ENCODE peak calls at places on chromosomes 3 and 15, in eight cellular contexts. One of them, this sample, is unnamed.

GRCh38 chr15:40914013-40914412 is 15.1 kb upstream of the DLL4 start:
- DNase-seq in upper lobe of right lung: no peak
- DNase-seq in fibroblast of lung: no peak
- DNase-seq in cardiac muscle cell: no peak
- DNase-seq in esophagus muscularis mucosa: no peak
- DNase-seq in heart left ventricle: no peak
- DNase-seq in hepatocyte: no peak
- DNase-seq in cardiac fibroblast: no peak
- DNase-seq in this sample: no peak

GRCh38 chr3:36992806-36993325 is at the start of gene EPM2AIP1:
- DNase-seq in upper lobe of right lung: peak
- DNase-seq in fibroblast of lung: no peak
- DNase-seq in cardiac muscle cell: no peak
- DNase-seq in esophagus muscularis mucosa: no peak
- DNase-seq in heart left ventricle: peak
- DNase-seq in hepatocyte: peak
- DNase-seq in cardiac fibroblast: no peak
- DNase-seq in this sample: no peak

GRCh38 chr15:42549052-42549491 is 434 bp downstream of the HAUS2 start:
- DNase-seq in upper lobe of right lung: no peak
- DNase-seq in fibroblast of lung: peak
- DNase-seq in cardiac muscle cell: peak
- DNase-seq in esophagus muscularis mucosa: no peak
- DNase-seq in heart left ventricle: no peak
- DNase-seq in hepatocyte: peak
- DNase-seq in cardiac fibroblast: peak
- DNase-seq in this sample: peak

GRCh38 chr15:35557544-35557943 is 11.6 kb upstream of the DPH6 start:
- DNase-seq in upper lobe of right lung: no peak
- DNase-seq in fibroblast of lung: peak
- DNase-seq in cardiac muscle cell: peak
- DNase-seq in esophagus muscularis mucosa: no peak
- DNase-seq in heart left ventricle: no peak
- DNase-seq in hepatocyte: no peak
- DNase-seq in cardiac fibroblast: peak
- DNase-seq in this sample: peak

GRCh38 chr15:73682597-73683090 is 1.5 kb upstream of the CD276 start:
- DNase-seq in upper lobe of right lung: no peak
- DNase-seq in fibroblast of lung: no peak
- DNase-seq in cardiac muscle cell: no peak
- DNase-seq in esophagus muscularis mucosa: no peak
- DNase-seq in heart left ventricle: no peak
- DNase-seq in hepatocyte: no peak
- DNase-seq in cardiac fibroblast: no peak
- DNase-seq in this sample: no peak

GRCh38 chr15:42375941-42376340 is 16.6 kb downstream of the CAPN3 start:
- DNase-seq in upper lobe of right lung: no peak
- DNase-seq in fibroblast of lung: no peak
- DNase-seq in cardiac muscle cell: no peak
- DNase-seq in esophagus muscularis mucosa: no peak
- DNase-seq in heart left ventricle: no peak
- DNase-seq in hepatocyte: no peak
- DNase-seq in cardiac fibroblast: no peak
- DNase-seq in this sample: no peak

GRCh38 chr3:136495213-136495612 is 245.1 kb downstream of the PCCB start:
- DNase-seq in upper lobe of right lung: no peak
- DNase-seq in fibroblast of lung: no peak
- DNase-seq in cardiac muscle cell: no peak
- DNase-seq in esophagus muscularis mucosa: no peak
- DNase-seq in heart left ventricle: no peak
- DNase-seq in hepatocyte: no peak
- DNase-seq in cardiac fibroblast: no peak
- DNase-seq in this sample: peak

GRCh38 chr15:77769700-77770099 is 137.0 kb upstream of the LINGO1 start:
- DNase-seq in upper lobe of right lung: no peak
- DNase-seq in fibroblast of lung: no peak
- DNase-seq in cardiac muscle cell: no peak
- DNase-seq in esophagus muscularis mucosa: no peak
- DNase-seq in heart left ventricle: no peak
- DNase-seq in hepatocyte: no peak
- DNase-seq in cardiac fibroblast: no peak
- DNase-seq in this sample: no peak

GRCh38 chr3:197023998-197024651 is 5.5 kb downstream of the MELTF start:
- DNase-seq in upper lobe of right lung: no peak
- DNase-seq in fibroblast of lung: no peak
- DNase-seq in cardiac muscle cell: no peak
- DNase-seq in esophagus muscularis mucosa: no peak
- DNase-seq in heart left ventricle: peak
- DNase-seq in hepatocyte: peak
- DNase-seq in cardiac fibroblast: no peak
- DNase-seq in this sample: no peak

GRCh38 chr3:56303508-56303907 is 164.8 kb downstream of the ERC2 start:
- DNase-seq in upper lobe of right lung: no peak
- DNase-seq in fibroblast of lung: peak
- DNase-seq in cardiac muscle cell: peak
- DNase-seq in esophagus muscularis mucosa: no peak
- DNase-seq in heart left ventricle: no peak
- DNase-seq in hepatocyte: peak
- DNase-seq in cardiac fibroblast: peak
- DNase-seq in this sample: peak
- TF ChIP-seq CTCF in upper lobe of right lung: peak
- TF ChIP-seq CTCF in fibroblast of lung: peak
- TF ChIP-seq CTCF in cardiac muscle cell: peak
- TF ChIP-seq CTCF in esophagus muscularis mucosa: no peak
- TF ChIP-seq CTCF in heart left ventricle: peak
- TF ChIP-seq CTCF in hepatocyte: peak
- TF ChIP-seq CTCF in cardiac fibroblast: peak
- TF ChIP-seq CTCF in this sample: peak

DNA sequence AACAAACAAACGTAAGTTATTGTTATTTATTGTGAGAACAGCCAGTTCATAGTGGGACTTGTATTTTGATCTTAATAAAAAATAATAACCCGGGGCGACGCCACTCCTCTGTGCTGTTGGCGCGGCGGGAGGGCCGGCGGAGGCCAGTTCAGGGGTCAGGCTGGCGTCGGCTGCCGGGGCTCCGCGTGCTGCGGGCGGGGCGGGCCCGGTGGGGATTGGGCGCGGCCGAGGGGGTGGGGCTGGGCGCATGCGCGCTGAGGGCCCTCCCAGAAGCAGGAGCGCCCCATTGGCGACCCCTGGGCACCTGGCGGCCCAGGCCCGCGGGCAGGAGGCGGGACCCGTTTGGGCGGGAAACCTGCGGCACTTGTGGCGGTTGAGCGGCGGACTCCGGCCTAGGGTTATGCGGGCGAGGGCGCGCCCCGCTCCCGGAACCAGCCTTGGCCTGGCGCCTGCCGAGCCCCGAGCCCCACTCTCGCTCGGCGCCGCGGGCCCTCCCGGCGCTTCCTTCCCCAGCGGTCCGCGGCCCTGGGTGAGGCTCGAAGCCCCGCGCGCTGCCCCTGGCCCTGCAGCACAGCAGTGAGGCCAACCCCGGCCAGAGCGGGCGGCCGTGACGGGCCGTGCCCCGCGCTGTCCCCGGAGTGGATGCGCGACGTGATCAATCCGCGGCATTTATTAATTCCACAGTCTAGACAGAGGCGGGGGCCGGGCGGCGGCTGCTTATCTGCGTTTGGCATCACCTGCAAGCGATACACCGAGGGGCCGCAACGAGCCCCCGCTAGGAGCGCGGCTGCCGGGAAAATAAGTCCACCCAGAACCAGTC is 6.0 kb downstream of the ISL2 start:
- DNase-seq in upper lobe of right lung: no peak
- DNase-seq in fibroblast of lung: no peak
- DNase-seq in cardiac muscle cell: no peak
- DNase-seq in esophagus muscularis mucosa: no peak
- DNase-seq in heart left ventricle: no peak
- DNase-seq in hepatocyte: peak
- DNase-seq in cardiac fibroblast: no peak
- DNase-seq in this sample: no peak
- H3K4me3 ChIP-seq in upper lobe of right lung: no peak
- H3K4me3 ChIP-seq in fibroblast of lung: no peak
- H3K4me3 ChIP-seq in cardiac muscle cell: peak
- H3K4me3 ChIP-seq in esophagus muscularis mucosa: no peak
- H3K4me3 ChIP-seq in heart left ventricle: peak
- H3K4me3 ChIP-seq in hepatocyte: no peak
- H3K4me3 ChIP-seq in cardiac fibroblast: no peak
- H3K4me3 ChIP-seq in this sample: no peak

GRCh38 chr3:101677436-101678286 is 729 bp upstream of the ZBTB11 start:
- DNase-seq in upper lobe of right lung: no peak
- DNase-seq in fibroblast of lung: no peak
- DNase-seq in cardiac muscle cell: no peak
- DNase-seq in esophagus muscularis mucosa: no peak
- DNase-seq in heart left ventricle: no peak
- DNase-seq in hepatocyte: peak
- DNase-seq in cardiac fibroblast: no peak
- DNase-seq in this sample: no peak
- TF ChIP-seq CTCF in upper lobe of right lung: no peak
- TF ChIP-seq CTCF in fibroblast of lung: no peak
- TF ChIP-seq CTCF in cardiac muscle cell: no peak
- TF ChIP-seq CTCF in esophagus muscularis mucosa: no peak
- TF ChIP-seq CTCF in heart left ventricle: no peak
- TF ChIP-seq CTCF in hepatocyte: no peak
- TF ChIP-seq CTCF in cardiac fibroblast: no peak
- TF ChIP-seq CTCF in this sample: no peak

DNA sequence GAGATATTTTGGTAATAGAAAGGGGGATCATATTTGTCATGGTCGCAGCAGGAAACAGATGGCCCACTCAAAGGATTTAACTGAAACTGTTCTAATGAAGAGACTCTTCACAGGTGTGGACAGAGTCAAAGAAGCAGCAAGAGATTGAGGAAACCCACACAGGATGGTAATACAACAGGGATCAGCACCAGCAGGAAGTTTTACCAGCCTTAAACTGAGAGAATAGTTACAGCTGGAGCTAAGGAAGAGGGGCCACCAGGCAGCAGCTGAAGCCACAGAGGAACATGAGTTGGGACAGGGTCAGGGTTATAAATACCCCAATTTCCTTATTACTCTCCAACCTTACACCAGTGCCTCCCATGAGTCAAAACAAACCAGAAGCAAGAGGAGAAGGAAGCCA is 131.8 kb upstream of the UBE2E2 start:
- DNase-seq in upper lobe of right lung: no peak
- DNase-seq in fibroblast of lung: no peak
- DNase-seq in cardiac muscle cell: no peak
- DNase-seq in esophagus muscularis mucosa: no peak
- DNase-seq in heart left ventricle: no peak
- DNase-seq in hepatocyte: no peak
- DNase-seq in cardiac fibroblast: no peak
- DNase-seq in this sample: no peak
- H3K4me3 ChIP-seq in upper lobe of right lung: no peak
- H3K4me3 ChIP-seq in fibroblast of lung: no peak
- H3K4me3 ChIP-seq in cardiac muscle cell: no peak
- H3K4me3 ChIP-seq in esophagus muscularis mucosa: no peak
- H3K4me3 ChIP-seq in heart left ventricle: no peak
- H3K4me3 ChIP-seq in hepatocyte: no peak
- H3K4me3 ChIP-seq in cardiac fibroblast: no peak
- H3K4me3 ChIP-seq in this sample: no peak

GRCh38 chr15:67521770-67522568 is 1.0 kb downstream of the C15orf61 start:
- DNase-seq in upper lobe of right lung: no peak
- DNase-seq in fibroblast of lung: peak
- DNase-seq in cardiac muscle cell: peak
- DNase-seq in esophagus muscularis mucosa: no peak
- DNase-seq in heart left ventricle: no peak
- DNase-seq in hepatocyte: peak
- DNase-seq in cardiac fibroblast: peak
- DNase-seq in this sample: peak
- TF ChIP-seq CTCF in upper lobe of right lung: no peak
- TF ChIP-seq CTCF in fibroblast of lung: no peak
- TF ChIP-seq CTCF in cardiac muscle cell: no peak
- TF ChIP-seq CTCF in esophagus muscularis mucosa: no peak
- TF ChIP-seq CTCF in heart left ventricle: no peak
- TF ChIP-seq CTCF in hepatocyte: no peak
- TF ChIP-seq CTCF in cardiac fibroblast: no peak
- TF ChIP-seq CTCF in this sample: no peak

This sample was measured in fibroblast of villous mesenchyme.